ENCODE peak calls at places on chromosomes 16 and 17, in nine cellular contexts. C is transverse colon, Y is H1, T is GM23248, X is astrocyte, W is PC-9, E is heart left ventricle, I is right cardiac atrium, H is ovary. A is an unnamed sample.

GRCh38 chr17:78724544-78724943 is 57.5 kb downstream of the CYTH1 start:
- DNase-seq in W (no peak), X (no peak), T (no peak), C (no peak), Y (no peak), H (no peak), I (no peak), E (no peak), A (no peak)

GRCh38 chr16:75074920-75075687 is 41.5 kb downstream of the LDHD start:
- DNase-seq in E (peak; percentile 72), I (peak; percentile 56), Y (no peak), X (no peak), C (peak; percentile 74), H (no peak), T (no peak), W (no peak), A (no peak)

GRCh38 chr17:81513669-81514484 is 1.3 kb upstream of the ACTG1 start:
- DNase-seq in C (peak; percentile 66), W (peak; percentile 63), I (peak; percentile 89), E (peak; percentile 84), X (peak; percentile 64), Y (no peak), T (peak; percentile 94), H (peak; percentile 68), A (peak; percentile 94)

GRCh38 chr17:12623220-12623848 is 42.4 kb upstream of the MYOCD start:
- DNase-seq in E (no peak), I (peak; percentile 44), T (no peak), C (no peak), H (no peak), W (no peak), X (no peak), Y (no peak), A (no peak)

GRCh38 chr16:65195998-65196397 is 74.1 kb upstream of the CDH11 start:
- DNase-seq in I (no peak), E (no peak), Y (no peak), X (no peak), T (no peak), C (no peak), H (no peak), W (no peak), A (peak; percentile 63)

GRCh38 chr16:26442333-26442732 is 624.4 kb upstream of the C16orf82 start:
- DNase-seq in C (no peak), Y (no peak), X (no peak), I (no peak), T (no peak), W (no peak), H (no peak), E (no peak), A (no peak)

GRCh38 chr16:89290887-89291286 is 73.4 kb downstream of the ZNF778 start:
- DNase-seq in X (no peak), C (no peak), W (no peak), Y (peak; percentile 90), I (peak; percentile 30), H (no peak), E (peak; percentile 47), T (no peak), A (no peak)

GRCh38 chr17:49687878-49688491 is 10.1 kb upstream of the SPOP start:
- DNase-seq in E (no peak), Y (no peak), X (no peak), W (no peak), T (peak; percentile 11), I (no peak), H (no peak), C (no peak), A (no peak)

GRCh38 chr17:63490858-63491400 is 14.1 kb downstream of the ACE start:
- DNase-seq in T (no peak), C (no peak), Y (no peak), W (no peak), H (no peak), I (peak; percentile 33), E (peak; percentile 49), X (no peak), A (no peak)

GRCh38 chr16:66750279-66751134 is 902 bp downstream of the DYNC1LI2 start:
- DNase-seq in W (no peak), Y (no peak), H (no peak), T (peak; percentile 37), C (no peak), X (no peak), I (no peak), E (no peak), A (no peak)

GRCh38 chr16:66746048-66746447 is 5.4 kb downstream of the DYNC1LI2 start:
- DNase-seq in E (no peak), H (no peak), I (no peak), C (no peak), W (no peak), Y (no peak), T (no peak), X (no peak), A (no peak)

GRCh38 chr16:66742409-66742808 is 9.0 kb downstream of the DYNC1LI2 start:
- DNase-seq in Y (no peak), E (no peak), I (no peak), W (no peak), T (no peak), H (no peak), C (no peak), X (peak; percentile 37), A (no peak)

GRCh38 chr16:66751135-66751991 is at the start of gene DYNC1LI2:
- DNase-seq in I (peak; percentile 93), E (peak; percentile 91), C (peak; percentile 77), H (peak; percentile 76), Y (no peak), X (peak; percentile 34), W (peak; percentile 80), T (peak; percentile 92), A (peak; percentile 87)

DNA sequence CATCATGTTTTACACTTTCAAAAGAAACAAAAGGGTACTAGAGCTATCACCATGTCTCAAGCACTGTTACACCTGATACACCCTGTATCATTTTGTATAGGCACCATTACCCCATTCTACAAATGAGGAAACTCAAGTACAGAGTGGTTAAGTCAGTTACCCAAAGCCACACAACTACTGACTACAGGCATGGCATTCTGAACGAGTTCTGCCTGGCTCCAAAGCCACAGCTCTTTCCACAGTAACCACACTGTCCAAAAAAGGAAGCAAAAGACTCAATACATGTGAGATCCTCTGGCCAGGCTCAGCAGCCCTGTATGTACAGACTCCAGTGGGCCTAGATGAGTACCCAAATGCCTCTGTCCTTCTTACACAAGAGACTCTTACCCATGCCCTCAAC is 4.7 kb downstream of the DYNC1LI2 start:
- DNase-seq in E (no peak), H (no peak), Y (no peak), W (no peak), T (peak; percentile 30), X (peak; percentile 60), C (no peak), I (no peak), A (no peak)
- H3K4me1 ChIP-seq in E (peaks cover 30% of the 10 kb centered on the region), H (peaks cover 7% of the 10 kb centered on the region), Y (peaks cover 6% of the 10 kb centered on the region), W (peaks cover 18% of the 10 kb centered on the region), T (peaks cover 23% of the 10 kb centered on the region), X (peaks cover 20% of the 10 kb centered on the region), C (peaks cover 61% of the 10 kb centered on the region), I (peaks cover 6% of the 10 kb centered on the region), A (peaks cover 13% of the 10 kb centered on the region)

GRCh38 chr16:19031738-19032137 is 35.7 kb upstream of the COQ7 start:
- DNase-seq in E (no peak), W (no peak), H (no peak), C (no peak), I (no peak), X (no peak), T (no peak), Y (no peak), A (no peak)
- H3K4me3 ChIP-seq in E (no peak overlapping the region), W (no peak overlapping the region), H (no peak overlapping the region), C (no peak overlapping the region), I (no peak overlapping the region), X (no peak overlapping the region), T (no peak overlapping the region), Y (no peak overlapping the region), A (no peak overlapping the region)

GRCh38 chr17:57589151-57590034 is 155.7 kb downstream of the CCDC182 start:
- DNase-seq in Y (no peak), W (no peak), I (no peak), E (no peak), C (no peak), X (no peak), H (no peak), T (no peak), A (no peak)

GRCh38 chr17:57585341-57586098 is 159.6 kb downstream of the CCDC182 start:
- DNase-seq in W (no peak), C (no peak), E (no peak), Y (no peak), X (no peak), H (no peak), T (no peak), I (peak; percentile 68), A (no peak)

GRCh38 chr17:57588086-57588485 is 157.0 kb downstream of the CCDC182 start:
- DNase-seq in T (peak; percentile 17), X (no peak), E (no peak), W (no peak), H (no peak), Y (peak; percentile 17), C (no peak), I (no peak), A (no peak)

GRCh38 chr17:57586099-57586702 is 158.9 kb downstream of the CCDC182 start:
- DNase-seq in I (no peak), T (no peak), E (no peak), H (no peak), W (no peak), Y (no peak), X (no peak), C (no peak), A (no peak)

DNA sequence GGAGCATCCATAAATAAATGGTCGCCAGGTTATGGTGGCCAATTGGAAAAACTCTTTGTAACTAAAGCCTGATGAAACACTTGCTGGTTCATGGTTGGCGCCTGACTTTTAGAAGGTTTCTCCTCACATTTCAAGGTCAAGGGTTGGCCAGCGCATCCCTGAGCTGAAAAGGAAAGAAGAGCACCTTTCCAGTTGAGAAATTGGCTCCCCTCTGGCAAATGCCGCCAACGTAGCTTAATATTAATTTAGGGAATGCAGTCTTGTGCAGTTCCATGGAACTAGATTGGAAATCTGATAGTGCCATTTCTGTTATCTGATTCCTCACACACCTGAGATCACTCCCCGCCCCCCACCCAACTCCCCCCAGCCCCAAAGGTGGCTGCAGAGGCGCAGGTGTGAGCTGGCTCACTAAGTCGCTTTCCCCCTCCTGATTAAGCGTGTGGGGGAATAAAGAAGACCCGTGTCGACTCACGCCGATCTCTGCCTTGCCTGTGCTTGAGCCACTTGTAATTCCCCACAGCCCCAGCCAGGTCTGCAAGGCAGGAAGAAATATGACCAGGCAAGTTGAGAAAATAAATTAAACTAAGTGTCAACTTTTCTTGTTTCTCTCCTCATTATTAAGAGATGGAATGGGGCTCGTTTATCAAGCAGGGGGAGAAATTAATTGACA is 157.8 kb downstream of the CCDC182 start:
- DNase-seq in C (no peak), E (no peak), X (no peak), I (no peak), H (no peak), W (no peak), T (no peak), Y (no peak), A (no peak)
- H3K27ac ChIP-seq in C (no peak overlapping the region), E (no peak overlapping the region), X (no peak overlapping the region), I (no peak overlapping the region), H (no peak overlapping the region), W (no peak overlapping the region), T (no peak overlapping the region), Y (no peak overlapping the region), A (no peak overlapping the region)

GRCh38 chr16:30416624-30417298 is 9.4 kb downstream of the ZNF771 start:
- DNase-seq in H (no peak), X (no peak), W (no peak), C (no peak), I (no peak), E (no peak), Y (no peak), T (no peak), A (no peak)
- H3K4me1 ChIP-seq in H (peaks cover 5% of the 10 kb centered on the region), X (no peaks in the 10 kb centered on the region), W (peaks cover 7% of the 10 kb centered on the region), C (peaks cover 15% of the 10 kb centered on the region), I (no peaks in the 10 kb centered on the region), E (peaks cover 8% of the 10 kb centered on the region), Y (peaks cover 4% of the 10 kb centered on the region), T (no peaks in the 10 kb centered on the region), A (no peaks in the 10 kb centered on the region)